ENCODE peak calls at places on chromosomes 3 and 15, in four cellular contexts. Y, Q, W and G are unnamed samples.

GRCh38 chr3:30145281-30145680 is 461.1 kb upstream of the TGFBR2 start:
- DNase-seq in Y (no peak), Q (no peak), W (no peak), G (no peak)

GRCh38 chr3:52527039-52527731 is 6.5 kb downstream of the NT5DC2 start:
- DNase-seq in W (no peak), Q (no peak), Y (peak), G (no peak)

GRCh38 chr3:32818431-32819085 is 761 bp downstream of the TRIM71 start:
- DNase-seq in Q (no peak), Y (no peak), W (no peak), G (no peak)

GRCh38 chr15:42065008-42065407 is 29.4 kb downstream of the PLA2G4D start:
- DNase-seq in W (no peak), Q (no peak), Y (no peak), G (no peak)

GRCh38 chr3:20141841-20142240 is 44.2 kb downstream of the SGO1 start:
- DNase-seq in W (no peak), Y (peak), Q (no peak), G (peak)

GRCh38 chr3:116966649-116967048 is 257.1 kb downstream of the TUSC7 start:
- DNase-seq in Q (no peak), W (no peak), Y (no peak), G (no peak)

GRCh38 chr3:49636883-49637609 is 37.1 kb upstream of the APEH start:
- DNase-seq in W (no peak), Q (no peak), Y (no peak), G (no peak)

GRCh38 chr3:46393554-46394434 is 13.1 kb downstream of the CCR5AS start:
- DNase-seq in Y (no peak), W (no peak), Q (no peak), G (no peak)

GRCh38 chr3:179227349-179227748 is 23.6 kb downstream of the KCNMB3 start:
- DNase-seq in Y (no peak), W (no peak), Q (no peak), G (no peak)

GRCh38 chr3:42839616-42840015 is 30.4 kb downstream of the ACKR2 start:
- DNase-seq in Y (peak), W (no peak), Q (peak), G (peak)

GRCh38 chr15:93086791-93087190 is 2.2 kb downstream of the RGMA start:
- DNase-seq in Y (no peak), Q (no peak), W (no peak), G (no peak)

GRCh38 chr15:65791335-65792129 is 561 bp downstream of the DENND4A start:
- DNase-seq in Q (peak), W (no peak), Y (peak), G (peak)

GRCh38 chr3:134898315-134898714 is 103.3 kb downstream of the EPHB1 start:
- DNase-seq in Y (no peak), W (no peak), Q (no peak), G (no peak)

GRCh38 chr3:127171320-127171719 is 21.6 kb upstream of the PRR23E start:
- DNase-seq in Y (no peak), W (no peak), Q (no peak), G (no peak)

GRCh38 chr3:10529809-10530208 is 24.4 kb upstream of the ATP2B2 start:
- DNase-seq in Y (no peak), Q (no peak), W (no peak), G (no peak)

GRCh38 chr15:98715401-98715800 is 67.1 kb downstream of the IGF1R start:
- DNase-seq in Q (no peak), W (no peak), Y (no peak), G (no peak)

GRCh38 chr15:63195257-63196023 is 6.0 kb downstream of the RAB8B start:
- DNase-seq in W (no peak), Y (peak), Q (no peak), G (no peak)

GRCh38 chr3:13122101-13123055 is 49.1 kb upstream of the IQSEC1 start:
- DNase-seq in W (no peak), Q (no peak), Y (no peak), G (no peak)

GRCh38 chr15:90000175-90000923 is 775 bp upstream of the ZNF710 start:
- DNase-seq in Y (peak), Q (no peak), W (no peak), G (peak)

GRCh38 chr3:174439621-174440349 is 419.3 kb upstream of the NAALADL2 start:
- DNase-seq in Y (peak), Q (peak), W (no peak), G (no peak)

GRCh38 chr3:111215481-111215880 is 143.9 kb downstream of the NECTIN3 start:
- DNase-seq in Y (no peak), W (no peak), Q (no peak), G (no peak)

GRCh38 chr3:9168230-9168629 is 81.2 kb downstream of the SRGAP3 start:
- DNase-seq in W (no peak), Q (no peak), Y (no peak), G (no peak)

GRCh38 chr3:134353831-134354611 is 20.2 kb downstream of the AMOTL2 start:
- DNase-seq in Y (no peak), W (no peak), Q (no peak), G (no peak)

GRCh38 chr15:49645937-49646336 is 25.1 kb downstream of the DTWD1 start:
- DNase-seq in W (no peak), Q (peak), Y (peak), G (no peak)

GRCh38 chr3:52253314-52254260 is 8.0 kb downstream of the PPM1M start:
- DNase-seq in W (peak), Q (no peak), Y (no peak), G (no peak)

GRCh38 chr3:171556133-171556532 is 95.9 kb upstream of the TNIK start:
- DNase-seq in W (no peak), Y (no peak), Q (no peak), G (no peak)

GRCh38 chr3:127822836-127823589 is 698 bp upstream of the MGLL start:
- DNase-seq in Y (no peak), W (no peak), Q (no peak), G (no peak)

GRCh38 chr3:175384569-175384968 is 525.4 kb downstream of the NAALADL2 start:
- DNase-seq in W (no peak), Q (no peak), Y (no peak), G (no peak)

GRCh38 chr15:39887832-39888231 is 32.2 kb downstream of the GPR176 start:
- DNase-seq in Q (peak), W (no peak), Y (no peak), G (no peak)

GRCh38 chr15:39888243-39888642 is 31.8 kb downstream of the GPR176 start:
- DNase-seq in W (no peak), Y (no peak), Q (no peak), G (no peak)

GRCh38 chr15:39887211-39887610 is 32.9 kb downstream of the GPR176 start:
- DNase-seq in Q (no peak), W (no peak), Y (no peak), G (no peak)

GRCh38 chr15:39885099-39885777 is 34.8 kb downstream of the GPR176 start:
- DNase-seq in Y (no peak), Q (no peak), W (no peak), G (no peak)

GRCh38 chr15:39886418-39886817 is 33.6 kb downstream of the GPR176 start:
- DNase-seq in Q (no peak), Y (no peak), W (no peak), G (no peak)
- H3K27ac ChIP-seq in Q (no peak), Y (no peak), W (no peak), G (no peak)

GRCh38 chr3:54621181-54621580 is 306.7 kb downstream of the LRTM1 start:
- DNase-seq in W (no peak), Q (no peak), Y (no peak), G (no peak)
- H3K27ac ChIP-seq in W (no peak), Q (no peak), Y (no peak), G (no peak)

GRCh38 chr15:76996076-76996525 is 1.2 kb downstream of the PSTPIP1 start:
- DNase-seq in Y (no peak), W (no peak), Q (no peak), G (no peak)

GRCh38 chr15:76994496-76994895 is 430 bp upstream of the PSTPIP1 start:
- DNase-seq in Y (no peak), Q (no peak), W (no peak), G (no peak)

GRCh38 chr15:76996526-76997401 is 1.8 kb downstream of the PSTPIP1 start:
- DNase-seq in W (no peak), Q (no peak), Y (peak), G (peak)

GRCh38 chr15:76994001-76994400 is 925 bp upstream of the PSTPIP1 start:
- DNase-seq in Q (no peak), W (no peak), Y (no peak), G (no peak)

DNA sequence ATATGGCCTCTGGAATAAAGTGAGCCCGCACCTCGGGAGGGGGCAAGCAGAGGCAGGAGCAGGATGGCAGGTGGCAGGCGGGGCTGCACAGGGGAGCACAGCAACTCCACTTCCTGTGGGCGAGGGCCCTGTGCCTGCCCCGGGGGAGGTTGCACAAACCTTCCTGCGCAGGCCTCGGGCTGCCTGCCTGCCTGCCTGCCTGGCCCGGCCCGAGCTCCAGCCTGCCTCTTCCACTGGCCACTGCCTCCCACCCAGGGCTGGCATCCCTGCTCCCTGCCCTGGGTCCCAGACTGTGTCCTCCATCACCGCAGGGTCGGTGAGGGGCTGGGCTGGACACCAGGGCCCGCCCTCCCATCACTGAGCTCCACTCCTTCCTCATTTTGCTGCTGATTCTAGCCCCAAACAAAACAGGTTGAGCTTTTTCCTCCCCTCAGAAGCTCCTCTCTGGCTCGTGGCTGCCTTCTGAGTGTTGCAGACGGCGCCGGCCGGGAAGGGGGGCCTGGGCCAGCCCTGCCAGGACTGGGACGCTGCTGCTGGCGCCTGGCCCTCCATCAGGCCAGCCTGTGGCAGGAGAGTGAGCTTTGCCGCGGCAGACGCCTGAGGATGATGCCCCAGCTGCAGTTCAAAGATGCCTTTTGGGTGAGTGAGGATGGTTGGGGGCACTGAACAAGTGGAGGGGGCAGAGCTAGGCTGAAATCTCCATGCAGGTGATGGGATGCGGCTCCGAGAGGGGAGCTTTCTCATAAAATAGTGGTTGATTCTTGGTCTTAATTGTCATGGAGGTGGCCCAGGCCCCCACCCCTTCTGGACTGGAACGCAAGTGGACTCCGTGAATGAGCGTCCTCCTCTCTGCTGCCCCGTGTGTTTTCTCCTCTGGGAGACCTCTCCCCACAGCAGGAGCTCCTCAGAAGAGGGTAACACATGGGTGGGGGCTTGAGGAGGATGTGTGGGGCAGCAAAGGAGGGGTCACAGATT is at the start of gene PSTPIP1:
- DNase-seq in Y (peak), W (no peak), Q (no peak), G (peak)
- H3K27ac ChIP-seq in Y (no peak), W (peak), Q (no peak), G (peak)

GRCh38 chr15:74997161-74997942 is 2.0 kb downstream of the SCAMP5 start:
- DNase-seq in W (no peak), Q (no peak), Y (no peak), G (no peak)

GRCh38 chr15:74994236-74994635 is 1.1 kb upstream of the SCAMP5 start:
- DNase-seq in W (no peak), Y (no peak), Q (no peak), G (peak)

GRCh38 chr15:74994685-74995084 is 678 bp upstream of the SCAMP5 start:
- DNase-seq in Y (no peak), W (no peak), Q (no peak), G (no peak)

GRCh38 chr15:74995182-74995778 is at the start of gene SCAMP5:
- DNase-seq in Y (peak), W (peak), Q (peak), G (peak)

DNA sequence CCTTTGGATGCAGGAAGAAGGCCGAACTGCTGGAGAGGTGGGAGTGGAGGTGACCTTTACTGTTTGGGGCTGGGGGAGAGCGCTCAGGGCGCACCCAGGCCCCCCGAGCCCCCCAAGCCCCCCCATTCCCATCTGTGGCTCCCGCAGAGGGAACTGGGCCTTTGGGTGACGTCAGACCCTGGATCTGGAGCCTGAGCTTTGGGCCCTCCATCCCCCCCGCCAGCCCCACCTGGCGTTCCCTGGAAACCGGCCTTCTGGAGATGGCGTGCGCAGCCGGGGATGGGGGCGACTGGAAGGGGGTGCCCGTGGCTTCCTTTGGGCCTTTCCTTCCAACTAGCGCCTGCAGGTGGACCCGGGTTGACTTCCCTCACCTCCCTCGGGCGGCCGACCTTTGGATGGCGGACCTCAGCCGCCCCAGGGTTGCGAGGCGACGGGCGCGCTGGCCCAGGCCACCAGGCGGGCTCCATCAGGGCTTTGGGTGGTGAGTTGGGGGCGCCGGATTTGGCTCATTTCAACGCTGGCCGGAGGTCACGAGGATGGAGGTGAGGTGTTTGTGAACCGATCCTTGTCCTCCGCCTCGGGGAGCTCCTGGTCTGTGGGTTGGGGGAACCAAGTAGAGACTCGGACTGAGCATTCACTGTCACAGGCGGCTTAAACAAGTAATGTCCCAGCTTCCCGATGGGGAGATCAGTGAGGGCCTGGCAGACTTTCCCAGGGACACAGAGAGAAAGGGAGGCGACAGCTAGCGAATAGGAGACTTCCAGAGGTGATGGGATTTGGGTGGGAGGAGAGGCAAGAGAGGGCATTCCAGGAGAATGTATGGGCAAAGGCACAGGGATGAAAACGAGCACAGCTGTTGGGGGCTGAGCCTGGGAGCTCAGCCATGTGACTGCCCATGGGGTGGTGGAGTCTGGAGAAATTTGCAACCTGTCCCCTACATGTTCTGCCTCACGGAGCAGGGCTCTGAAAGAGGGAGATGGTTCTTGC is 709 bp downstream of the SCAMP5 start:
- DNase-seq in Q (no peak), Y (peak), W (no peak), G (peak)
- H3K27ac ChIP-seq in Q (no peak), Y (no peak), W (no peak), G (peak)

GRCh38 chr3:65408531-65409181 is 630.1 kb downstream of the MAGI1 start:
- DNase-seq in W (no peak), Y (no peak), Q (no peak), G (no peak)
- H3K27ac ChIP-seq in W (peak), Y (no peak), Q (no peak), G (no peak)

GRCh38 chr3:72446406-72447058 is 401.7 kb downstream of the SHQ1 start:
- DNase-seq in Y (no peak), Q (no peak), W (no peak), G (no peak)

GRCh38 chr3:72447059-72447946 is 400.9 kb downstream of the SHQ1 start:
- DNase-seq in W (peak), Y (peak), Q (peak), G (peak)

GRCh38 chr3:72448858-72449257 is 399.4 kb downstream of the SHQ1 start:
- DNase-seq in W (no peak), Y (no peak), Q (no peak), G (no peak)

GRCh38 chr3:72449551-72449950 is 398.7 kb downstream of the SHQ1 start:
- DNase-seq in Y (no peak), Q (no peak), W (no peak), G (no peak)

GRCh38 chr3:72448375-72448823 is 399.8 kb downstream of the SHQ1 start:
- DNase-seq in Q (no peak), W (no peak), Y (peak), G (no peak)
- H3K27ac ChIP-seq in Q (no peak), W (no peak), Y (no peak), G (peak)

GRCh38 chr3:147008458-147008857 is 397.9 kb downstream of the ZIC4 start:
- DNase-seq in Q (no peak), Y (no peak), W (no peak), G (no peak)
- H3K27ac ChIP-seq in Q (no peak), Y (no peak), W (no peak), G (no peak)

DNA sequence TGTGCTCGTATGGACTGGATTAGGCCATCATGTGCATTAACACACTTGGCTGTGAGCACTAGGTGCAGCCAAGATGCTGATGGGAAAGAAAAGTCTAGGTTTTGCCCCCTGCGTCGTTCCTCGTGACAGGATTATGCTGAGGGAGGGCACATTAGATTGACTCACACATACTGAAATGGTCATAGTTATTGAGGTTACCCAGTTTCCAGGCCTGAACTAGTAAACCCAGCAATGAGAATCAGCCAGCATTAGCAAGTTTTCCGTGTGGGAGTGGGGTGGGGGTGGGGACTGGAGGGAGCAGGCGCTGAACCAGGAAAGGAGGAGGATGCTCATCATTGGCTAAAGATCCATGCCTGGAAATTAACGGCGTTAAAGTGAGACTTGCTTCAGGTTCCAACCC is 224.9 kb upstream of the TPRG1 start:
- DNase-seq in Y (no peak), Q (no peak), W (no peak), G (no peak)
- H3K27ac ChIP-seq in Y (peak), Q (peak), W (peak), G (peak)

GRCh38 chr15:60576515-60576914 is 97.6 kb upstream of the ICE2 start:
- DNase-seq in Y (no peak), Q (no peak), W (no peak), G (no peak)
- H3K27ac ChIP-seq in Y (no peak), Q (no peak), W (no peak), G (no peak)